ENCODE peak calls at places on chromosomes 16 and 17, in four cellular contexts. One of them, this sample, is unnamed.
A peak's percentile ranks its signal among the peaks of the same experiment; 100 is the strongest.

GRCh38 chr17:77887464-77888241 is 70.8 kb upstream of the TNRC6C start:
- DNase-seq in A172: peak; percentile 68
- DNase-seq in hypothalamus: peak; percentile 75
- DNase-seq in NCI-H510A treated with DMSO at 0.1 percent for 48 hours: peak; percentile 94
- DNase-seq in this sample: no peak

GRCh38 chr16:3773663-3774062 is 56.3 kb upstream of the TRAP1 start:
- DNase-seq in NCI-H510A treated with DMSO at 0.1 percent for 48 hours: no peak
- DNase-seq in hypothalamus: no peak
- DNase-seq in A172: no peak
- DNase-seq in this sample: no peak

GRCh38 chr16:11016993-11017392 is 72.6 kb downstream of the CLEC16A start:
- DNase-seq in NCI-H510A treated with DMSO at 0.1 percent for 48 hours: no peak
- DNase-seq in hypothalamus: no peak
- DNase-seq in A172: peak; percentile 82
- DNase-seq in this sample: no peak

GRCh38 chr17:68955181-68955841 is at the start of gene ABCA8:
- DNase-seq in NCI-H510A treated with DMSO at 0.1 percent for 48 hours: no peak
- DNase-seq in A172: no peak
- DNase-seq in hypothalamus: no peak
- DNase-seq in this sample: no peak

GRCh38 chr16:69600202-69600601 is 34.4 kb downstream of the NFAT5 start:
- DNase-seq in hypothalamus: no peak
- DNase-seq in NCI-H510A treated with DMSO at 0.1 percent for 48 hours: no peak
- DNase-seq in A172: no peak
- DNase-seq in this sample: no peak

GRCh38 chr17:81329279-81329926 is 34.3 kb upstream of the SLC38A10 start:
- DNase-seq in A172: peak; percentile 97
- DNase-seq in hypothalamus: no peak
- DNase-seq in NCI-H510A treated with DMSO at 0.1 percent for 48 hours: peak; percentile 89
- DNase-seq in this sample: no peak

GRCh38 chr16:11913425-11914079 is 2.2 kb downstream of the GSPT1 start:
- DNase-seq in hypothalamus: no peak
- DNase-seq in A172: peak; percentile 54
- DNase-seq in NCI-H510A treated with DMSO at 0.1 percent for 48 hours: no peak
- DNase-seq in this sample: no peak

GRCh38 chr16:74776926-74777325 is 2.3 kb upstream of the FA2H start:
- DNase-seq in NCI-H510A treated with DMSO at 0.1 percent for 48 hours: no peak
- DNase-seq in hypothalamus: no peak
- DNase-seq in A172: no peak
- DNase-seq in this sample: no peak

GRCh38 chr17:17180141-17180603 is 26.0 kb downstream of the PLD6 start:
- DNase-seq in A172: no peak
- DNase-seq in hypothalamus: no peak
- DNase-seq in NCI-H510A treated with DMSO at 0.1 percent for 48 hours: no peak
- DNase-seq in this sample: no peak

GRCh38 chr16:12239953-12240485 is 263.5 kb downstream of the SNX29 start:
- DNase-seq in hypothalamus: no peak
- DNase-seq in A172: no peak
- DNase-seq in NCI-H510A treated with DMSO at 0.1 percent for 48 hours: no peak
- DNase-seq in this sample: no peak

GRCh38 chr16:82175627-82176026 is 5.6 kb upstream of the MPHOSPH6 start:
- DNase-seq in NCI-H510A treated with DMSO at 0.1 percent for 48 hours: no peak
- DNase-seq in A172: no peak
- DNase-seq in hypothalamus: no peak
- DNase-seq in this sample: no peak

GRCh38 chr17:40819528-40820125 is 2.8 kb downstream of the KRT10 start:
- DNase-seq in NCI-H510A treated with DMSO at 0.1 percent for 48 hours: no peak
- DNase-seq in hypothalamus: no peak
- DNase-seq in A172: peak; percentile 32
- DNase-seq in this sample: no peak

GRCh38 chr17:43864161-43864706 is 17.3 kb downstream of the CD300LG start:
- DNase-seq in hypothalamus: no peak
- DNase-seq in A172: no peak
- DNase-seq in NCI-H510A treated with DMSO at 0.1 percent for 48 hours: no peak
- DNase-seq in this sample: no peak

GRCh38 chr16:27085182-27085581 is 18.5 kb downstream of the C16orf82 start:
- DNase-seq in NCI-H510A treated with DMSO at 0.1 percent for 48 hours: no peak
- DNase-seq in A172: no peak
- DNase-seq in hypothalamus: no peak
- DNase-seq in this sample: no peak

GRCh38 chr17:21457051-21458026 is 81.2 kb downstream of the KCNJ12 start:
- DNase-seq in A172: peak; percentile 98
- DNase-seq in hypothalamus: peak; percentile 39
- DNase-seq in NCI-H510A treated with DMSO at 0.1 percent for 48 hours: peak; percentile 98
- DNase-seq in this sample: peak; percentile 67

GRCh38 chr16:89168381-89169189 is 3.0 kb upstream of the CDH15 start:
- DNase-seq in NCI-H510A treated with DMSO at 0.1 percent for 48 hours: no peak
- DNase-seq in A172: no peak
- DNase-seq in hypothalamus: no peak
- DNase-seq in this sample: no peak

GRCh38 chr16:16019488-16019887 is 70.1 kb downstream of the ABCC1 start:
- DNase-seq in A172: peak; percentile 90
- DNase-seq in NCI-H510A treated with DMSO at 0.1 percent for 48 hours: no peak
- DNase-seq in hypothalamus: no peak
- DNase-seq in this sample: no peak

GRCh38 chr17:2042355-2042929 is 620 bp downstream of the OVCA2 start:
- DNase-seq in hypothalamus: no peak
- DNase-seq in NCI-H510A treated with DMSO at 0.1 percent for 48 hours: peak; percentile 17
- DNase-seq in A172: no peak
- DNase-seq in this sample: no peak

GRCh38 chr16:7325835-7326234 is 6.8 kb upstream of the RBFOX1 start:
- DNase-seq in hypothalamus: no peak
- DNase-seq in A172: no peak
- DNase-seq in NCI-H510A treated with DMSO at 0.1 percent for 48 hours: no peak
- DNase-seq in this sample: no peak

GRCh38 chr16:4667203-4667983 is 26.0 kb upstream of the NUDT16L1 start:
- DNase-seq in NCI-H510A treated with DMSO at 0.1 percent for 48 hours: no peak
- DNase-seq in hypothalamus: no peak
- DNase-seq in A172: no peak
- DNase-seq in this sample: no peak

GRCh38 chr17:39804839-39805238 is 59.3 kb downstream of the IKZF3 start:
- DNase-seq in hypothalamus: no peak
- DNase-seq in NCI-H510A treated with DMSO at 0.1 percent for 48 hours: no peak
- DNase-seq in A172: no peak
- DNase-seq in this sample: no peak

GRCh38 chr17:50637829-50638571 is 3.3 kb downstream of the ABCC3 start:
- DNase-seq in A172: no peak
- DNase-seq in hypothalamus: no peak
- DNase-seq in NCI-H510A treated with DMSO at 0.1 percent for 48 hours: no peak
- DNase-seq in this sample: no peak

GRCh38 chr17:4551141-4551540 is 4.0 kb downstream of the MYBBP1A start:
- DNase-seq in NCI-H510A treated with DMSO at 0.1 percent for 48 hours: no peak
- DNase-seq in A172: peak; percentile 23
- DNase-seq in hypothalamus: no peak
- DNase-seq in this sample: no peak

GRCh38 chr16:49010396-49010795 is 271.2 kb downstream of the CBLN1 start:
- DNase-seq in A172: no peak
- DNase-seq in NCI-H510A treated with DMSO at 0.1 percent for 48 hours: no peak
- DNase-seq in hypothalamus: no peak
- DNase-seq in this sample: no peak

GRCh38 chr16:78970650-78971049 is 629.9 kb downstream of the MAF start:
- DNase-seq in NCI-H510A treated with DMSO at 0.1 percent for 48 hours: no peak
- DNase-seq in A172: no peak
- DNase-seq in hypothalamus: no peak
- DNase-seq in this sample: no peak

GRCh38 chr16:67662653-67663010 is 1.9 kb downstream of the PARD6A start:
- DNase-seq in A172: no peak
- DNase-seq in hypothalamus: no peak
- DNase-seq in NCI-H510A treated with DMSO at 0.1 percent for 48 hours: no peak
- DNase-seq in this sample: no peak

GRCh38 chr17:15157051-15157450 is 108.1 kb downstream of the PMP22 start:
- DNase-seq in hypothalamus: no peak
- DNase-seq in A172: no peak
- DNase-seq in NCI-H510A treated with DMSO at 0.1 percent for 48 hours: no peak
- DNase-seq in this sample: no peak

GRCh38 chr17:73640691-73641090 is 3.6 kb downstream of the SDK2 start:
- DNase-seq in A172: no peak
- DNase-seq in NCI-H510A treated with DMSO at 0.1 percent for 48 hours: no peak
- DNase-seq in hypothalamus: no peak
- DNase-seq in this sample: no peak

GRCh38 chr17:57946798-57947358 is 8.3 kb downstream of the CUEDC1 start:
- DNase-seq in NCI-H510A treated with DMSO at 0.1 percent for 48 hours: peak; percentile 92
- DNase-seq in hypothalamus: no peak
- DNase-seq in A172: no peak
- DNase-seq in this sample: no peak

GRCh38 chr16:83955218-83956130 is 2.4 kb downstream of the OSGIN1 start:
- DNase-seq in A172: no peak
- DNase-seq in hypothalamus: no peak
- DNase-seq in NCI-H510A treated with DMSO at 0.1 percent for 48 hours: no peak
- DNase-seq in this sample: no peak

GRCh38 chr17:83180996-83181481 is 101.6 kb downstream of the METRNL start:
- DNase-seq in A172: no peak
- DNase-seq in NCI-H510A treated with DMSO at 0.1 percent for 48 hours: no peak
- DNase-seq in hypothalamus: no peak
- DNase-seq in this sample: no peak

GRCh38 chr17:77449908-77450741 is 309.4 kb downstream of the SEC14L1 start:
- DNase-seq in hypothalamus: peak; percentile 47
- DNase-seq in NCI-H510A treated with DMSO at 0.1 percent for 48 hours: no peak
- DNase-seq in A172: peak; percentile 41
- DNase-seq in this sample: no peak

GRCh38 chr17:79783891-79784290 is 5.9 kb downstream of the CBX2 start:
- DNase-seq in A172: no peak
- DNase-seq in NCI-H510A treated with DMSO at 0.1 percent for 48 hours: no peak
- DNase-seq in hypothalamus: no peak
- DNase-seq in this sample: no peak

GRCh38 chr17:1724869-1725641 is 551 bp downstream of the WDR81 start:
- DNase-seq in NCI-H510A treated with DMSO at 0.1 percent for 48 hours: no peak
- DNase-seq in A172: no peak
- DNase-seq in hypothalamus: no peak
- DNase-seq in this sample: no peak